ENCODE peak calls at places on chromosomes 3 and 15, in six cellular contexts. G is HS-27A, C is A549, M is bronchial epithelial cell, L is heart left ventricle, I is HS-5. N is an unnamed sample.

GRCh38 chr3:129441782-129442181 is 1.8 kb downstream of the IFT122 start:
- DNase-seq in G (no peak), C (no peak), M (no peak), L (peak), I (no peak), N (no peak)

GRCh38 chr3:120284702-120285507 is at the start of gene GPR156:
- DNase-seq in G (no peak), C (peak), M (no peak), L (no peak), I (no peak), N (no peak)

GRCh38 chr15:78102211-78102610 is 9.8 kb downstream of the SH2D7 start:
- DNase-seq in G (no peak), C (no peak), M (no peak), L (no peak), I (no peak), N (no peak)

GRCh38 chr3:47978386-47978785 is 37.8 kb downstream of the MAP4 start:
- DNase-seq in G (no peak), C (no peak), M (no peak), L (no peak), I (no peak), N (peak)

GRCh38 chr3:99269606-99270355 is 368.3 kb upstream of the DCBLD2 start:
- DNase-seq in G (no peak), C (no peak), M (peak), L (peak), I (no peak), N (no peak)

GRCh38 chr3:177448987-177449975 is 252.0 kb upstream of the TBL1XR1 start:
- DNase-seq in G (no peak), C (no peak), M (peak), L (no peak), I (no peak), N (peak)

GRCh38 chr3:44529927-44530326 is 25.1 kb upstream of the ZKSCAN7 start:
- DNase-seq in G (no peak), C (no peak), M (no peak), L (no peak), I (no peak), N (no peak)

GRCh38 chr15:28125673-28126651 is 26.8 kb upstream of the OCA2 start:
- DNase-seq in G (no peak), C (peak), M (peak), L (no peak), I (peak), N (peak)

GRCh38 chr3:117036259-117036799 is 326.8 kb downstream of the TUSC7 start:
- DNase-seq in G (peak), C (no peak), M (no peak), L (peak), I (peak), N (peak)

GRCh38 chr15:98177950-98178848 is 217.7 kb downstream of the ARRDC4 start:
- DNase-seq in G (no peak), C (peak), M (peak), L (peak), I (peak), N (peak)

GRCh38 chr3:181317521-181317920 is 328.0 kb upstream of the DNAJC19 start:
- DNase-seq in G (no peak), C (no peak), M (no peak), L (no peak), I (no peak), N (no peak)

GRCh38 chr15:40746916-40747418 is 8.1 kb downstream of the RMDN3 start:
- DNase-seq in G (no peak), C (no peak), M (no peak), L (no peak), I (no peak), N (no peak)

GRCh38 chr3:31196881-31197364 is 302.5 kb upstream of the GADL1 start:
- DNase-seq in G (peak), C (no peak), M (peak), L (peak), I (no peak), N (peak)